ENCODE peak calls at places on chromosomes 7 and 10, in six cellular contexts. X, W, P, Q, Y and H are unnamed samples.

GRCh38 chr7:17709599-17709998 is 230.7 kb downstream of the SNX13 start:
- DNase-seq in P (no peak), W (no peak), Y (no peak), X (no peak), Q (no peak), H (no peak)

GRCh38 chr7:73451780-73452398 is 18.3 kb downstream of the FZD9 start:
- DNase-seq in X (no peak), Q (no peak), Y (no peak), P (no peak), W (no peak), H (peak; percentile 69)

GRCh38 chr10:74199315-74199714 is 48.3 kb downstream of the ADK start:
- DNase-seq in Y (no peak), Q (no peak), X (no peak), P (no peak), W (no peak), H (no peak)

GRCh38 chr10:74863508-74863907 is 37.1 kb downstream of the KAT6B start:
- DNase-seq in X (no peak), Q (no peak), W (no peak), Y (no peak), P (no peak), H (peak; percentile 42)

GRCh38 chr7:94149776-94150545 is 145.8 kb upstream of the BET1 start:
- DNase-seq in W (no peak), X (no peak), P (no peak), Y (no peak), Q (no peak), H (no peak)

GRCh38 chr7:43353902-43354301 is 229.0 kb upstream of the STK17A start:
- DNase-seq in X (no peak), W (no peak), Y (no peak), Q (no peak), P (no peak), H (no peak)

GRCh38 chr7:97018126-97018601 is 6.5 kb downstream of the DLX5 start:
- DNase-seq in W (no peak), X (no peak), Y (no peak), Q (no peak), P (no peak), H (no peak)

GRCh38 chr7:36775061-36775631 is 50.9 kb upstream of the AOAH start:
- DNase-seq in Y (no peak), P (no peak), X (no peak), Q (peak; percentile 50), W (no peak), H (no peak)

GRCh38 chr7:134770676-134771075 is 8.8 kb upstream of the CALD1 start:
- DNase-seq in X (no peak), W (no peak), P (no peak), Y (no peak), Q (no peak), H (no peak)

GRCh38 chr10:94725871-94726270 is 36.6 kb upstream of the CYP2C19 start:
- DNase-seq in Y (no peak), X (no peak), Q (no peak), P (no peak), W (no peak), H (no peak)

GRCh38 chr7:47636693-47637175 is 54.8 kb upstream of the TNS3 start:
- DNase-seq in Y (no peak), Q (no peak), X (no peak), W (no peak), P (no peak), H (peak; percentile 25)

GRCh38 chr10:99582255-99582770 is 37.9 kb downstream of the SLC25A28 start:
- DNase-seq in W (no peak), Q (no peak), X (no peak), Y (no peak), P (no peak), H (no peak)